ENCODE peak calls at places on chromosomes 12 and 14, in four cellular contexts. D, U, Y and G are unnamed samples.

GRCh38 chr12:108296933-108297332 is 42.2 kb downstream of the CMKLR1 start:
- DNase-seq in D (no peak), U (no peak), Y (no peak), G (no peak)

GRCh38 chr12:59626382-59626781 is 30.6 kb downstream of the SLC16A7 start:
- DNase-seq in D (peak), U (no peak), Y (no peak), G (no peak)

GRCh38 chr12:119115296-119115905 is 63.3 kb upstream of the HSPB8 start:
- DNase-seq in D (peak), U (peak), Y (peak), G (peak)

GRCh38 chr14:30580616-30581282 is 21.8 kb downstream of the G2E3 start:
- DNase-seq in D (no peak), U (no peak), Y (no peak), G (no peak)

GRCh38 chr12:104736307-104736706 is 221.8 kb downstream of the SLC41A2 start:
- DNase-seq in D (peak), U (no peak), Y (no peak), G (no peak)

GRCh38 chr14:21734457-21735074 is 60.9 kb upstream of the OR4E1 start:
- DNase-seq in D (peak), U (peak), Y (peak), G (peak)

GRCh38 chr14:54697806-54698205 is 130.9 kb downstream of the SAMD4A start:
- DNase-seq in D (no peak), U (no peak), Y (no peak), G (no peak)

GRCh38 chr14:77603654-77604270 is 12.7 kb downstream of the SPTLC2 start:
- DNase-seq in D (peak), U (no peak), Y (no peak), G (no peak)

GRCh38 chr12:113713156-113713555 is 241.5 kb upstream of the LHX5 start:
- DNase-seq in D (no peak), U (no peak), Y (no peak), G (no peak)

GRCh38 chr12:10385181-10385613 is 4.6 kb downstream of the KLRK1 start:
- DNase-seq in D (peak), U (no peak), Y (no peak), G (no peak)

GRCh38 chr14:102500190-102500661 is 9.3 kb downstream of the ANKRD9 start:
- DNase-seq in D (peak), U (no peak), Y (no peak), G (no peak)

GRCh38 chr14:74586681-74587362 is 25.2 kb downstream of the LTBP2 start:
- DNase-seq in D (no peak), U (no peak), Y (no peak), G (no peak)

GRCh38 chr14:94480809-94481208 is 4.8 kb upstream of the SERPINA9 start:
- DNase-seq in D (no peak), U (no peak), Y (no peak), G (no peak)

GRCh38 chr12:120224304-120225199 is 23.6 kb upstream of the RPLP0 start:
- DNase-seq in D (no peak), U (no peak), Y (peak), G (no peak)

GRCh38 chr14:96631621-96632362 is 129.6 kb downstream of the PAPOLA start:
- DNase-seq in D (no peak), U (no peak), Y (no peak), G (no peak)

GRCh38 chr12:69405466-69405865 is 45.9 kb downstream of the YEATS4 start:
- DNase-seq in D (peak), U (no peak), Y (no peak), G (no peak)

GRCh38 chr12:103561174-103561573 is 25.9 kb upstream of the STAB2 start:
- DNase-seq in D (no peak), U (no peak), Y (no peak), G (peak)

GRCh38 chr14:23114669-23115491 is 4.2 kb downstream of the CEBPE start:
- DNase-seq in D (peak), U (no peak), Y (no peak), G (no peak)

GRCh38 chr12:99959549-99960170 is 25.1 kb downstream of the ANKS1B start:
- DNase-seq in D (peak), U (no peak), Y (no peak), G (no peak)

GRCh38 chr12:76883826-76884225 is 5.0 kb upstream of the CSRP2 start:
- DNase-seq in D (peak), U (no peak), Y (no peak), G (no peak)

GRCh38 chr12:28611115-28611435 is 420.8 kb downstream of the CCDC91 start:
- DNase-seq in D (peak), U (no peak), Y (no peak), G (no peak)

GRCh38 chr12:120874547-120875245 is 29.5 kb downstream of the SPPL3 start:
- DNase-seq in D (no peak), U (no peak), Y (no peak), G (no peak)

GRCh38 chr12:57641699-57642442 is 8.9 kb upstream of the B4GALNT1 start:
- DNase-seq in D (no peak), U (no peak), Y (peak), G (no peak)

GRCh38 chr14:52527052-52527451 is 25.3 kb downstream of the TXNDC16 start:
- DNase-seq in D (no peak), U (no peak), Y (no peak), G (peak)

GRCh38 chr12:66014818-66015217 is 115.7 kb downstream of the LLPH start:
- DNase-seq in D (peak), U (no peak), Y (no peak), G (no peak)

GRCh38 chr12:50517456-50518048 is 12.8 kb downstream of the DIP2B start:
- DNase-seq in D (peak), U (no peak), Y (peak), G (no peak)

GRCh38 chr12:106096376-106096775 is 42.4 kb downstream of the NUAK1 start:
- DNase-seq in D (no peak), U (no peak), Y (no peak), G (no peak)

GRCh38 chr14:94056579-94057308 is 24.3 kb downstream of the DDX24 start:
- DNase-seq in D (no peak), U (no peak), Y (peak), G (no peak)

GRCh38 chr12:57821474-57822214 is 3.1 kb upstream of the AVIL start:
- DNase-seq in D (no peak), U (no peak), Y (no peak), G (no peak)

GRCh38 chr12:39912211-39912980 is 193.5 kb downstream of the SLC2A13 start:
- DNase-seq in D (no peak), U (no peak), Y (no peak), G (peak)

GRCh38 chr12:25929096-25929637 is 29.3 kb upstream of the RASSF8 start:
- DNase-seq in D (no peak), U (no peak), Y (no peak), G (no peak)

GRCh38 chr12:78392918-78393317 is 471.7 kb upstream of the SYT1 start:
- DNase-seq in D (peak), U (no peak), Y (no peak), G (no peak)

GRCh38 chr12:128830505-128830893 is 6.7 kb upstream of the SLC15A4 start:
- DNase-seq in D (no peak), U (no peak), Y (peak), G (no peak)

GRCh38 chr12:78470354-78471195 is 394.0 kb upstream of the SYT1 start:
- DNase-seq in D (peak), U (peak), Y (peak), G (peak)

GRCh38 chr14:89332031-89332430 is 85.0 kb downstream of the FOXN3 start:
- DNase-seq in D (peak), U (no peak), Y (no peak), G (no peak)

GRCh38 chr12:79678306-79678705 is 12.5 kb downstream of the PAWR start:
- DNase-seq in D (no peak), U (no peak), Y (no peak), G (no peak)

GRCh38 chr14:74927225-74927624 is 4.2 kb upstream of the RPS6KL1 start:
- DNase-seq in D (no peak), U (no peak), Y (no peak), G (no peak)

GRCh38 chr12:93943766-93944165 is 204.6 kb upstream of the PLXNC1 start:
- DNase-seq in D (peak), U (no peak), Y (no peak), G (no peak)

GRCh38 chr12:124929649-124930419 is 15.4 kb upstream of the UBC start:
- DNase-seq in D (no peak), U (no peak), Y (no peak), G (no peak)

GRCh38 chr12:53751336-53752191 is at the start of gene CISTR:
- DNase-seq in D (no peak), U (peak), Y (peak), G (peak)
- TF ChIP-seq EZH2 in D (peak), U (peak), Y (peak), G (peak)

GRCh38 chr14:60652674-60653387 is 3.6 kb upstream of the SIX1 start:
- DNase-seq in D (no peak), U (peak), Y (no peak), G (peak)

GRCh38 chr14:60651051-60651935 is 2.0 kb upstream of the SIX1 start:
- DNase-seq in D (no peak), U (peak), Y (no peak), G (no peak)

GRCh38 chr14:60653388-60653690 is 4.1 kb upstream of the SIX1 start:
- DNase-seq in D (no peak), U (peak), Y (no peak), G (peak)

GRCh38 chr14:60653709-60654161 is 4.5 kb upstream of the SIX1 start:
- DNase-seq in D (no peak), U (peak), Y (no peak), G (peak)

DNA sequence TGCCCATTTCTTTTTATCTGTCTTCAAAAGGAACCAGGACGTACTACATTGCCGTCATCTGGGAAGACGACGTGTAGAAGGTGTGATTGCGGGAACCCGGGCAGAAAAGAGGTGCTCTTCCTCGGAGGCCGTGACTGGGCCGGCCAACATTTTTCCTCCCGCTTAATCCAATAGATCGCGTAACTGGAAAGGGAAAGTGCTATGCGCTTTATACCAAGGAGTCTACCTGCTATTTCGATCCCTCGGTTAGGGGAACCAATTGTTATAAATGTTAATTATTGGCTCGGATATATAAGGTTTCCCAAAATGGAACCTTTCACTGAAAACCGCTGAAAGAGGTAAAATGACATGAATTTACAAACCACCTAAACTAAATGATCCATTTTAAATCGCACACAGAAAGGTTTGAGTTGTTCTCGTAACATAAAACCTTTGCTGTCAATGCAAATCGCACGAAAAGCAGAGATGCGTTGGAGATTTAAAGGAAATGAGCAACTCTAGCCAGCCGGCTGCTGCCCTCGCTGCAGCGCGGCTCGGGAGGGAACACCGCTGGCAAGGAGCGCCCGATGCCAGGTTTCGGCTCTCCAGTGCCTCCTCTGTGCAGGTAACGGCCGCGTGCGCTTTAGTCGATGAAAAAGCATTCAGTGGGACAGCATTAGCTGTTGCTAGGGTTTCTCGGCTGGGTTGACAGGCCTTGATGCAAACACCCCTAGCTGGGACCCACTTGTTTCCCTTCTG is 2.8 kb upstream of the SIX1 start:
- DNase-seq in D (peak), U (peak), Y (no peak), G (peak)
- TF ChIP-seq EZH2 in D (peak), U (peak), Y (no peak), G (peak)

GRCh38 chr14:56814468-56815074 is 4.3 kb upstream of the OTX2 start:
- DNase-seq in D (no peak), U (peak), Y (no peak), G (peak)

GRCh38 chr14:56811596-56812363 is 1.5 kb upstream of the OTX2 start:
- DNase-seq in D (no peak), U (peak), Y (no peak), G (peak)

GRCh38 chr14:56810850-56811595 is 744 bp upstream of the OTX2 start:
- DNase-seq in D (no peak), U (peak), Y (no peak), G (peak)

GRCh38 chr14:56813143-56813551 is 2.9 kb upstream of the OTX2 start:
- DNase-seq in D (no peak), U (peak), Y (no peak), G (peak)

GRCh38 chr14:56812364-56813103 is 2.3 kb upstream of the OTX2 start:
- DNase-seq in D (no peak), U (peak), Y (no peak), G (no peak)
- TF ChIP-seq EZH2 in D (peak), U (no peak), Y (no peak), G (peak)

GRCh38 chr12:19657401-19657800 is 218.1 kb downstream of the AEBP2 start:
- DNase-seq in D (peak), U (no peak), Y (no peak), G (no peak)
- TF ChIP-seq EZH2 in D (no peak), U (no peak), Y (no peak), G (no peak)

DNA sequence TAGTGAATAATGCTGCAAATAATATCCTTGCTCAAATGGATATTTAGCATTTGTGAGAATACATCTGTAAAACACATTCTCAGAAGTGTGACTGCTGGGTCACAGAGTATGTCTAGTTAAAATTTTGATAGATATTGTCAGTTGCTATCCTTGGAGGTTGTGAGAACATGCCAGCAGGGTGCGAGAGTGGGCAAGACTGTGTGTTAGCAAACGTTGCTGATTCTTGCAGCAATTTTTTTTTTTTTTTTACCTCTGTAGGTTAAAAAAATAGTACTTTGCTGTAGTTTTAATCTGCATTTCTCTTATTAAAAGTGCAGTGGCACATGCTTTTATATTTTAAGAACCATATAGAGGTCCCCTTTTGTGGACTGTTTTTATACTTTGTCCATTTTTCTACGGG is 4.5 kb upstream of the NYNRIN start:
- DNase-seq in D (no peak), U (no peak), Y (no peak), G (no peak)
- TF ChIP-seq EZH2 in D (no peak), U (no peak), Y (no peak), G (no peak)

DNA sequence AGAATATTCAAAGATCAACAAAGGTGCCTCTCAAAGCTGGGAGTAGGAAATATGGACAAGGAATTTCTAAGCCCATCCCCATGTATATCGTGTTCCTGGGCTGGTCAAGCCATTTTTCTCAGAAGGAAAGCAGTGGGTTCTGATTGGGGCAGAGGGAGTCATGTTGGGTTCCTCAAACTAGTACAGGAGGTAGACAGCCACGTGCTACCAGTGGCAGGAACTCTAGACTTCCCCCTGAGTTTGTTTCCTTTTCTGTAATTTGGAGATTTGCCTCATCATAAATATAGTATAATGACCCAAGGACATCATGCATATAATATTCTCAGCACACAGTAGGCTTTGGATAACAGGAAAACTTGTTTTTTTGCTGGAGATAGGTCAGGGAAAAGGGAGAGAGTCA is 16.4 kb upstream of the PLEKHH1 start:
- DNase-seq in D (no peak), U (no peak), Y (no peak), G (no peak)
- TF ChIP-seq EZH2 in D (no peak), U (no peak), Y (no peak), G (no peak)

GRCh38 chr12:48183876-48184548 is 568 bp downstream of the CCDC184 start:
- DNase-seq in D (no peak), U (peak), Y (no peak), G (peak)
- TF ChIP-seq EZH2 in D (no peak), U (peak), Y (no peak), G (peak)

GRCh38 chr12:31655208-31655607 is 4.3 kb upstream of the ETFBKMT start:
- DNase-seq in D (no peak), U (no peak), Y (no peak), G (no peak)

GRCh38 chr12:31650927-31651326 is 8.6 kb upstream of the ETFBKMT start:
- DNase-seq in D (no peak), U (no peak), Y (no peak), G (no peak)

GRCh38 chr12:31655792-31656191 is 3.7 kb upstream of the ETFBKMT start:
- DNase-seq in D (no peak), U (no peak), Y (no peak), G (no peak)

GRCh38 chr12:31647106-31647505 is 12.4 kb upstream of the ETFBKMT start:
- DNase-seq in D (no peak), U (no peak), Y (no peak), G (no peak)

DNA sequence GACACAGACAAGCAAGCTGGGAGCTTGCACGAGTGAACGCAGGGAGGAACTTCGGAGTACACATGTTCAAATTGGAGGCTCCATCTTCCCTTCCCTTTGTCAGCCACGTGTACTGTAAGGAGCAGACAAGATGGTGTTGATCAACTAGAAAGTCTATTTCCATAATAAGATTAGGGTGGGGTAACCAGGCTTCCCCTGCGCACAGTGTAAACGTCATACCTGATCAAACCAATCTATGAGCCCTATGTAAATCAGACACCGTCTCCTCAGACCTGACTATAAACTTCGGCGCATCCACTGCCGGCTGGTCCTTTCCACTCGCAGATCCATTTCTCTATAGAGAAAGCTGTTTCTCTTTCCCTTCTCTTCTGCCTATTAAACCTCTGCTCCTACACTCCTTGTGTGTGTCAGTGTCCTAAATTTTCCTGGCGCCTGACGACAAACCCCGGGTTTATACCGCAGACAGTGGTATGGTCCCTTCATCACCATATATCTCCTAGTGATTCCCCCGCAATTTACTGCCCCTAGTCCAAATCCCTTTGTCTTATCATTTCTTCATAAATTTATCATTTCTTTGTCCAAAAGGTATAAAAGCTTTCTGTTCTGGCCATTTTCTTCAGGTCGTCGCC is 7.5 kb upstream of the ETFBKMT start:
- DNase-seq in D (peak), U (no peak), Y (peak), G (no peak)
- TF ChIP-seq EZH2 in D (no peak), U (no peak), Y (no peak), G (no peak)